ENCODE peak calls at places on chromosome 6, in eight cellular contexts. D is CD8-positive, alpha-beta memory T cell; O is CD4-positive, alpha-beta memory T cell; B is A549; H is mesenchymal stem cell; E is Peyer's patch; X is BE2C; S is left ventricle myocardium inferior. R is an unnamed sample.

GRCh38 chr6:13978787-13979186 is 54.0 kb downstream of the RNF182 start:
- DNase-seq in S (no peak), D (no peak), H (no peak), X (no peak), E (no peak), B (no peak), O (no peak), R (no peak)

GRCh38 chr6:109303647-109304283 is 78.5 kb downstream of the CD164 start:
- DNase-seq in H (no peak), O (no peak), X (no peak), E (no peak), D (no peak), B (no peak), S (no peak), R (no peak)

GRCh38 chr6:102766946-102767345 is 1373.4 kb downstream of the GRIK2 start:
- DNase-seq in S (no peak), O (no peak), E (no peak), X (no peak), B (no peak), D (no peak), H (no peak), R (no peak)

GRCh38 chr6:53850527-53850926 is 55.7 kb downstream of the LRRC1 start:
- DNase-seq in H (no peak), S (no peak), E (no peak), D (no peak), B (no peak), X (no peak), O (no peak), R (no peak)

GRCh38 chr6:19410477-19410876 is 426.7 kb upstream of the ID4 start:
- DNase-seq in B (peak; percentile 3), E (no peak), X (no peak), S (no peak), H (no peak), O (no peak), D (no peak), R (no peak)

GRCh38 chr6:33213166-33213988 is 5.1 kb downstream of the RING1 start:
- DNase-seq in H (peak; percentile 34), E (no peak), B (no peak), X (peak; percentile 34), D (no peak), S (no peak), O (no peak), R (no peak)

GRCh38 chr6:137291441-137291840 is 72.3 kb upstream of the IFNGR1 start:
- DNase-seq in O (no peak), B (no peak), X (no peak), D (no peak), S (peak; percentile 33), E (no peak), H (no peak), R (peak; percentile 42)

GRCh38 chr6:56235245-56235644 is 12.1 kb downstream of the COL21A1 start:
- DNase-seq in D (no peak), B (no peak), H (no peak), S (no peak), X (no peak), E (no peak), O (no peak), R (no peak)

GRCh38 chr6:346389-347030 is 45.0 kb upstream of the IRF4 start:
- DNase-seq in S (no peak), X (no peak), E (no peak), H (no peak), B (no peak), O (no peak), D (no peak), R (no peak)

DNA sequence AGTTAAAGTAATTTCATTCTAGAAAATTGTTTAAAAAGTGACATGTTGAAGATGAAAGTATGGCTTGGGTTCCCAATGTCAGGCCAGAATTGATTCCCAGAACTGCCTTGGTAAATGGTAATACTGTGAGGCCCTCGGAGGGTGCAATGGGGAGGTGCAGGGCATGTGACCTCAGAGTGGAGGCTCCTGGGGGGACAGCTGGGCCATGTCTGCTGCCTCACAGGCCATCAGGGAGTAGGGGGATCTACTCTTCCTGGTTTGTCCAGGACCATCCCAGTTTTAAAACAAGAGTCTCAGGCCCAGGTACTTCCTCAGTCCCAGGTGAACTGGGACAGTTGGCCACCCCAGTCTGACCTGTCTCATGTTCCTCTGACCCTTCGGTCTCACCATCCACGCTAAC is 55.3 kb upstream of the SNX9 start:
- DNase-seq in B (no peak), E (no peak), X (no peak), S (no peak), O (no peak), H (no peak), D (no peak), R (no peak)
- H3K4me3 ChIP-seq in B (no peak overlapping the region), E (no peak overlapping the region), X (no peak overlapping the region), S (no peak overlapping the region), O (no peak overlapping the region), H (no peak overlapping the region), D (no peak overlapping the region), R (no peak overlapping the region)

GRCh38 chr6:30768634-30769087 is 24.3 kb upstream of the IER3 start:
- DNase-seq in E (no peak), B (no peak), H (no peak), X (no peak), O (no peak), S (no peak), D (no peak), R (no peak)
- H3K4me1 ChIP-seq in E (no peaks in the 10 kb centered on the region), B (peaks cover 73% of the 10 kb centered on the region), H (peaks cover 16% of the 10 kb centered on the region), X (peaks cover 18% of the 10 kb centered on the region), O (peaks cover 46% of the 10 kb centered on the region), S (peaks cover 51% of the 10 kb centered on the region), D (peaks cover 43% of the 10 kb centered on the region), R (peaks cover 18% of the 10 kb centered on the region)

GRCh38 chr6:143613749-143614148 is 64.0 kb upstream of the PHACTR2 start:
- DNase-seq in H (no peak), E (no peak), S (no peak), D (no peak), X (no peak), O (no peak), B (no peak), R (no peak)
- H3K4me3 ChIP-seq in H (no peak overlapping the region), E (no peak overlapping the region), S (peak overlapping the region; percentile 31), D (no peak overlapping the region), X (no peak overlapping the region), O (no peak overlapping the region), B (no peak overlapping the region), R (no peak overlapping the region)

DNA sequence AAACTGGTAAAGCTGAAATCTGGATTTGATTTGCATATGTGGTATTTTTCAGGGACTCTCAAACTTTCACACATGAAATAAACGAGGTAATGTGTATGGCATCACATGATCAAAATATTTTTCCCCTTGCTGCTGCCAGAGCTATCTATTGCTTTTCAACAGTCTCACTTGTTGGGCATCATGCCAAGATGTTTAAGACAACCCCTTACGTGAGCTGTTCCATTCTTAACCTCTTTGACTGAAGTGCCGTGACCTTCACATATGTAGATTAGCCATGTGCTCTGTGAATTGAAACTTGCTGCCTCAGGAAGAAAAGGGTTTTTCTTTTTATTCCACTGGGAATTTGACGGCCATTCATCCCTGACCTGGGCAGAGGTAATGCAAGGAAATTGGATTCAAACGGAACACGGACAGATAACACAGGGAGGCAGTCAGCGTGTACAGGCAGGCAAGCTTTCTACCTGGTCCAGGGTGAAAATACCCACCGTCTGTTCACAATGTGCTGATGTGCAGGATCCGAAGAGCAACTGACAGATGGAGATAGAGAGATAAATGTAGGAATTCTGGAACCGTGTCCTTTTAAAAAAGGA is 14.2 kb downstream of the ARID1B start:
- DNase-seq in H (peak; percentile 62), E (no peak), D (no peak), B (no peak), O (peak; percentile 74), X (peak; percentile 43), S (no peak), R (no peak)
- H3K4me1 ChIP-seq in H (peaks cover 19% of the 10 kb centered on the region), E (no peaks in the 10 kb centered on the region), D (peaks cover 81% of the 10 kb centered on the region), B (peaks cover 22% of the 10 kb centered on the region), O (peaks cover 99% of the 10 kb centered on the region), X (peaks cover 22% of the 10 kb centered on the region), S (peaks cover 100% of the 10 kb centered on the region), R (peaks cover 68% of the 10 kb centered on the region)

DNA sequence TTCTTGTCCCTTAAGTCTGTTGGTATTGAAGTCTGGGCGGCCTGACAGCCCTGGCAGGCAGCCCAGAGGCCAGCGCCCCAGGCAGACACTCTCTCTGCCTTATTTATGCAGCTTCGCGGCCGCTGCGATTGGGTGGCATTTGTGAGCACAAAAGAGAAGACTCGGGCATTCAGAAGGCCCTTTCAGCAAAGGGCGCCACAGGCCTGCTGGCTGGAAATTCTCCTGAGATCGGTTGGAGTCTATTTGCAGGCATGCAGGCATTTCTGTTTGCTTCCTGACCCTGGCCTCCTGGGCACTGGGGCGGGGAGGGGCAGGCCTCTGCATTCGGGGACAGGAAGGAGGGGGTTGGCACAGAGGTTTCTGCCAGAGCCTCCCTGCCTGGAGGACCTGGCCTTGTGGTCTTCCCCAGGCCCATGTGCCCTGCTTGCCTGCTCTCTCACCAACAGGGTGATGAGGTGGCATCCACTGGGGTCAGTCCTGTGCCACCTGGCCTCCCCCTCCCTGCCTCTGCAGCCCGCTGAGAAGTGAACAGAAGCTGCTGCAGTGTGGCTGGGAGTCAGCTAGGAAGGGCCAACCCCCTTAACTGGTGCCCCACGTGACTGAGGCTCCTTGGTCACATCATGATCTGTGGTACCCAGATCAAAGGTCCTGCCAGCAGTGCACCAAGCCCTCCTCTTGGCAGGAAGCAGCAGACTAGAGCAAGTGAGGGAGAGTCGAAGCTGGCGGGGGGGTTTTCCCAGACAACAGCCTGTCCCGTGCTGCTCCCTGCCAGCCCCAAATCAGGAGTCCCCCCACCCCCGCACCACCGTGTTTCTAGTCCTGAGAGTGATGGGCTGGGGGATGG is 16.6 kb upstream of the CCDC167 start:
- DNase-seq in S (peak; percentile 31), O (peak; percentile 99), X (peak; percentile 86), D (peak; percentile 92), E (peak; percentile 84), H (no peak), B (no peak), R (peak; percentile 56)
- H3K4me3 ChIP-seq in S (no peak overlapping the region), O (peak overlapping the region; percentile 49), X (peak overlapping the region; percentile 6), D (peak overlapping the region; percentile 79), E (peak overlapping the region; percentile 31), H (no peak overlapping the region), B (no peak overlapping the region), R (no peak overlapping the region)

DNA sequence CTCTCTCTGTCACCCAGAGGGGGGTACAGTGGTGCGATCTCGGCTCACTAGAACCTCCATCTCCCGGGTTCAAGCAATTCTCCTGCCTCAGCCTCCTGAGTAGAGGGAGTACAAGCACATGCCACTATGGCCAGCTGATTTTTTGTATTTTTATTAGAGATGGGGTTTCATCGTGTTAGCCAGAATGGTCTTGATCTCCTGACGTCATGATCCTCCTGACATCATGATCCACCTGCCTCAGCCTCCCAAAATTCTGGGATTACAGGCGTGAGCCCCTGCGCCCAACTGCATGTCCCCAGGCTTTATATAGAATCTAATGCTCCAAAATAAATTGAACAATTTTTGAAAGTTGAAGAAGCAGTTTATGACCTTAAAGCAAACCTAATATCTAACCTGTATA is 7.0 kb upstream of the CRISP2 start:
- DNase-seq in X (no peak), S (no peak), O (no peak), H (no peak), E (no peak), B (no peak), D (no peak), R (no peak)
- H3K4me1 ChIP-seq in X (no peaks in the 10 kb centered on the region), S (no peaks in the 10 kb centered on the region), O (no peaks in the 10 kb centered on the region), H (no peaks in the 10 kb centered on the region), E (no peaks in the 10 kb centered on the region), B (no peaks in the 10 kb centered on the region), D (no peaks in the 10 kb centered on the region), R (no peaks in the 10 kb centered on the region)

GRCh38 chr6:28727559-28728211 is 196.1 kb downstream of the TRIM27 start:
- DNase-seq in D (no peak), X (no peak), B (no peak), S (no peak), H (no peak), O (no peak), E (no peak), R (no peak)
- H3K4me3 ChIP-seq in D (no peak overlapping the region), X (peak overlapping the region; percentile 99), B (peak overlapping the region; percentile 92), S (no peak overlapping the region), H (peak overlapping the region; percentile 96), O (no peak overlapping the region), E (no peak overlapping the region), R (no peak overlapping the region)